ENCODE peak calls at places on chromosome 20, in six cellular contexts. R is suprapubic skin, K is HCT116, O is IMR-90, S is tibial nerve, F is A549. B is an unnamed sample. For H3K4me1, the result is how much of the 10 kb centered on the place peaks cover.

GRCh38 chr20:51651921-51652549 is 109.5 kb upstream of the NFATC2 start:
- DNase-seq in R (no peak), K (no peak), O (no peak), S (no peak), F (no peak), B (no peak)

GRCh38 chr20:38198238-38198861 is 33.3 kb upstream of the TGM2 start:
- DNase-seq in R (no peak), K (no peak), O (peak), S (no peak), F (no peak), B (no peak)

GRCh38 chr20:650954-651353 is 2.0 kb downstream of the SRXN1 start:
- DNase-seq in R (no peak), K (no peak), O (no peak), S (no peak), F (peak), B (no peak)

GRCh38 chr20:64176548-64177419 is 12.5 kb downstream of the MYT1 start:
- DNase-seq in R (no peak), K (no peak), O (no peak), S (no peak), F (no peak), B (no peak)

GRCh38 chr20:17938889-17939619 is 29.5 kb downstream of the SNX5 start:
- DNase-seq in R (no peak), K (peak), O (peak), S (peak), F (peak), B (no peak)

GRCh38 chr20:32977281-32978008 is 26.8 kb downstream of the SUN5 start:
- DNase-seq in R (peak), K (no peak), O (no peak), S (no peak), F (no peak), B (no peak)

GRCh38 chr20:50957276-50957675 is 1.1 kb downstream of the DPM1 start:
- DNase-seq in R (no peak), K (no peak), O (no peak), S (no peak), F (no peak), B (no peak)

GRCh38 chr20:47063407-47063806 is 168.8 kb downstream of the EYA2 start:
- DNase-seq in R (no peak), K (no peak), O (no peak), S (no peak), F (no peak), B (no peak)

GRCh38 chr20:50429412-50429811 is 80.8 kb upstream of the PTPN1 start:
- DNase-seq in R (no peak), K (no peak), O (no peak), S (no peak), F (no peak), B (no peak)

GRCh38 chr20:47382746-47383145 is 26.2 kb upstream of the ZMYND8 start:
- DNase-seq in R (no peak), K (no peak), O (no peak), S (no peak), F (no peak), B (no peak)

GRCh38 chr20:39762716-39763115 is 800.6 kb downstream of the DHX35 start:
- DNase-seq in R (no peak), K (no peak), O (no peak), S (no peak), F (no peak), B (no peak)

GRCh38 chr20:26209171-26209941 is 512.7 kb upstream of the ZNF337 start:
- DNase-seq in R (peak), K (no peak), O (peak), S (no peak), F (no peak), B (no peak)

GRCh38 chr20:9261781-9262180 is 192.9 kb downstream of the PLCB4 start:
- DNase-seq in R (no peak), K (no peak), O (no peak), S (no peak), F (no peak), B (no peak)

GRCh38 chr20:22368235-22368634 is 216.1 kb downstream of the FOXA2 start:
- DNase-seq in R (no peak), K (no peak), O (no peak), S (no peak), F (no peak), B (no peak)

GRCh38 chr20:5150226-5151076 is 23.6 kb downstream of the CDS2 start:
- DNase-seq in R (no peak), K (no peak), O (peak), S (no peak), F (peak), B (no peak)

GRCh38 chr20:32067234-32067821 is 15.3 kb downstream of the HCK start:
- DNase-seq in R (no peak), K (no peak), O (peak), S (no peak), F (peak), B (no peak)

GRCh38 chr20:1299522-1299921 is 29.4 kb downstream of the SDCBP2 start:
- DNase-seq in R (no peak), K (peak), O (no peak), S (no peak), F (peak), B (no peak)

GRCh38 chr20:37987602-37988290 is 45.5 kb downstream of the TTI1 start:
- DNase-seq in R (no peak), K (no peak), O (no peak), S (no peak), F (no peak), B (no peak)

GRCh38 chr20:17816804-17817590 is 117.2 kb downstream of the BANF2 start:
- DNase-seq in R (no peak), K (no peak), O (no peak), S (no peak), F (no peak), B (no peak)

GRCh38 chr20:273884-274283 is 16.4 kb downstream of the DEFB132 start:
- DNase-seq in R (no peak), K (no peak), O (no peak), S (no peak), F (no peak), B (no peak)

GRCh38 chr20:64103871-64104666 is 3.3 kb downstream of the NPBWR2 start:
- DNase-seq in R (peak), K (no peak), O (no peak), S (no peak), F (no peak), B (no peak)

GRCh38 chr20:23135449-23136447 is 49.6 kb upstream of the CD93 start:
- DNase-seq in R (no peak), K (no peak), O (no peak), S (no peak), F (no peak), B (no peak)

GRCh38 chr20:19277381-19277780 is 64.9 kb downstream of the SLC24A3 start:
- DNase-seq in R (no peak), K (no peak), O (no peak), S (no peak), F (no peak), B (no peak)

GRCh38 chr20:25484911-25485511 is 77.5 kb downstream of the GINS1 start:
- DNase-seq in R (no peak), K (no peak), O (no peak), S (no peak), F (no peak), B (no peak)

GRCh38 chr20:34108616-34109174 is 3.3 kb downstream of the EIF2S2 start:
- DNase-seq in R (no peak), K (no peak), O (no peak), S (no peak), F (no peak), B (no peak)

DNA sequence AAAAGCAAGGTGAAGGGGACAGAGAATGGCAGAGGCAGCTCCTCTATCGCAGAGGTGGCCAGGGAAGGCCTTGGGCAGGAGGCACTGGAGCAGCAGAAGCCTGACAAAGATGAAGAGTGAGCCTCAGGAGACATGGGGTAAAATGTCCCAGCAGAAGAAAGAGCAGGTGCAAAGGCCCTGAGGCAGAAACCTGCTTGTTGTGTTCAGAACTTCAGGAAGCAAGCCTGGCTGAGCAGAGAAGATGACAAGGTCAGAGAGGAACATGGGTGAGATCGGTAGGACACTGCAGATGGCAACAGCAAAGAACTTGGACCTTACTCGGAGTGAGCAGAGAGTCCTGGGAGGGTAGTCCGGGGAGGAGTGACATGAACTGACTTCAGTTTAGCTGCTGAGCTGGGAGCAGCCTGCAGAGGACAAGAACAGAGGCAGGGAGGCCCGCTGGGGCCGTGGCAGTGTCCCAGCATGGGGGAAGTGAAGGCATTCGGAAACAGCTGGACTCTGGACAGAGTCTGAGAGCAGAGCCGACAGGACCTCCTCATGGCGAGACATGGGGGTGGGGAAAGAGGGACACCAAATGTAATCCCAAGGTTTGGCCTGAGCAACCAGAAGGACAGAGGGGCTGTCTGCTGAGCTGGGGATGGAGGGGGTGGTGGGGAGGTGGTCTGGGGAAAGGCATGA is 106.3 kb downstream of the PREX1 start:
- DNase-seq in R (no peak), K (no peak), O (no peak), S (no peak), F (no peak), B (no peak)
- TF ChIP-seq POLR2A in R (no peak), K (no peak), O (no peak), S (no peak), F (no peak), B (no peak)

GRCh38 chr20:44800398-44801046 is 9.8 kb downstream of the RIMS4 start:
- DNase-seq in R (no peak), K (no peak), O (no peak), S (no peak), F (no peak), B (no peak)
- TF ChIP-seq CTCF in R (no peak), K (peak), O (peak), S (no peak), F (peak), B (no peak)

GRCh38 chr20:57391439-57392129 is 388 bp downstream of the RBM38 start:
- DNase-seq in R (no peak), K (no peak), O (no peak), S (no peak), F (no peak), B (no peak)

GRCh38 chr20:57394087-57395082 is 3.2 kb downstream of the RBM38 start:
- DNase-seq in R (no peak), K (no peak), O (no peak), S (no peak), F (no peak), B (no peak)

GRCh38 chr20:57392130-57392445 is 892 bp downstream of the RBM38 start:
- DNase-seq in R (no peak), K (no peak), O (no peak), S (no peak), F (no peak), B (no peak)

GRCh38 chr20:57393321-57394086 is 2.3 kb downstream of the RBM38 start:
- DNase-seq in R (no peak), K (no peak), O (no peak), S (no peak), F (no peak), B (no peak)

GRCh38 chr20:57392512-57393271 is 1.5 kb downstream of the RBM38 start:
- DNase-seq in R (no peak), K (no peak), O (no peak), S (no peak), F (no peak), B (no peak)
- H3K4me1 ChIP-seq in R (half or more), K (under half), O (under half), S (under half), F (under half), B (half or more)

DNA sequence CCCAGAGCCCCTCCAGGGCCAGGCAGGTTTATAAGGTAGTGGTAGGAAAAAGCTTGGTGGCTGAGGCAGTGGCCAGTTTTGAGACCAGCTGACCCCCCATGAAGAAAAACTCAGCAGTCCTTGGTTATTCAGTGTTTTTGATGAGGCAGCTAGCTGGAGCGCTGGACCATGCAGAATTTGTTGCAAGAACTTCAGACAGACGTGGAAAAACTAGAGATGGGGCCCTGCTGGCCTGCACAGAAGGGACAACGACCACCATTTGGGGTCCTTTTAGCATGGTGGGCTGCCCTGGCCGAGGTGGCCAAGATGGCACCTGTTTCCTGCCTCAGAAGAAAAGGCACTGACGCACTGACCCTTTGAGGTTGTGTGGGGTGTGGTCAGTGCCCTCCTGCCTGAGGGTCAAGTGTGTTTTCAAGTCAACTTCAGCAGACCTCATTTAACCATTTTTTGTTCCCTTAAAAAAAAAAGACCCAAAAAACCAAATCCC is 2.7 kb downstream of the RPS21 start:
- DNase-seq in R (no peak), K (no peak), O (no peak), S (no peak), F (no peak), B (no peak)
- TF ChIP-seq POLR2A in R (no peak), K (no peak), O (no peak), S (no peak), F (no peak), B (no peak)

DNA sequence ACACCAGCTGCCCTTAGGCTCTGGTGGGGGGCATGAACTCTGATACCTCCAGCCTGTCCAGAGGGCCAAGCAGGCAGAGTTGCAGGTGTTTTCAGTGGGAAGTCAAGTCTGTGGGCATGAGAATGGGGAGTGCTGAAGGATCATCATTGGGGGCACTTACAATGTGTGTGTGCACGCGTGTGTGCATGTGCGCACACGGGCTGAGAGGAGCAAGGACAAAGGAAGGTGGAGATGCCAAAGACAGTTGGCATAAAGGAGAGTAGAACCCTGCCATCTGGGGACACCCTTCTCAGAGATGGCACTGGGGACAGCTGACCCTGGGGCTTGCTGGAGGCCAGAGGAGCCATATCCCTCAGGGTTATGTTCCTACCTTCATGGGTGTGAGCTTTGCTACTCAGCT is 408.4 kb upstream of the CHD6 start:
- DNase-seq in R (no peak), K (no peak), O (no peak), S (no peak), F (no peak), B (no peak)
- TF ChIP-seq CTCF in R (no peak), K (no peak), O (no peak), S (no peak), F (no peak), B (no peak)

DNA sequence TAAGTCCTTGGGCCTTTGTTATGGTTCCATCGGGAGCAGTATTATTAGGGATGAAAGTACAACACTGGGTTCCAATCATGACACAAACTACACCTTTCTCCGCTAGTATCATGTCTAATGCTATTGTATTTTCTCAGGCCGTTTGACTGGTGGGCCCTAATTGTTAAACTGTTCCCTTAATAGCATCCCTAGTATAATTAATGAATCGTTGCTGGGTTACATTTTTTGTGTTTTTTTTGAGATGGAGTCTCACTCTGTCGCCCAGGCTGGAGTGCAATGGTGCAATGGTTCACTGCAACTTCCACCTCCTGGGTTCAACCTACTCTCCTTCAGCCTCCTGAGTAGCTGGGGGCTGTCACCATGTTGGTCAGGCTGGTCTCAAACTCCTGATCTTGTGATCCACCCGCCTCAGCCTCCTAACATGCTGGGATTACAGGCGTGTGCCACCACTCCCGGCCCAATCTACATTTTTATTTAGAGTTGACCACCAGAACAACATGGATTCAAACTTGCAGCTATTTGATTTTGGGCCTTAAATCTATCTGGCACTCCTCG is 4.1 kb upstream of the ZNFX1 start:
- DNase-seq in R (no peak), K (no peak), O (no peak), S (no peak), F (no peak), B (no peak)
- H3K4me1 ChIP-seq in R (under half), K (under half), O (under half), S (under half), F (half or more), B (under half)

B was measured in esophagus squamous epithelium.